ENCODE peak calls at places on chromosomes 16 and 17, in seven cellular contexts. N is activated CD4-positive, alpha-beta T cell treated with anti-CD3 and anti-CD28 coated beads, Interleukin-2, amount 50 U/mL, for 1 hour; J is choroid plexus epithelial cell; B is stomach; H is GM03348; L is AG04449; X is lung. S is an unnamed sample.

GRCh38 chr17:57864273-57864672 is 14.4 kb upstream of the MRPS23 start:
- DNase-seq in N (no peak), J (no peak), B (no peak), H (no peak), L (no peak), X (no peak), S (no peak)

GRCh38 chr17:12730931-12731521 is 58.3 kb upstream of the ARHGAP44 start:
- DNase-seq in N (no peak), J (peak; percentile 30), B (peak; percentile 88), H (peak; percentile 56), L (peak; percentile 46), X (peak; percentile 79), S (peak; percentile 99)

GRCh38 chr17:56172517-56172982 is 19.3 kb downstream of the ANKFN1 start:
- DNase-seq in N (no peak), J (no peak), B (no peak), H (no peak), L (no peak), X (peak; percentile 57), S (peak; percentile 38)

GRCh38 chr17:82400206-82400605 is 17.9 kb upstream of the HEXD start:
- DNase-seq in N (no peak), J (no peak), B (no peak), H (no peak), L (no peak), X (no peak), S (no peak)

GRCh38 chr17:46790216-46790615 is 28.3 kb downstream of the WNT3 start:
- DNase-seq in N (no peak), J (peak; percentile 36), B (no peak), H (no peak), L (no peak), X (no peak), S (no peak)

GRCh38 chr17:12463102-12463501 is 202.6 kb upstream of the MYOCD start:
- DNase-seq in N (no peak), J (peak; percentile 24), B (no peak), H (peak; percentile 33), L (peak; percentile 81), X (no peak), S (no peak)

GRCh38 chr16:55030944-55031343 is 100.3 kb downstream of the IRX5 start:
- DNase-seq in N (no peak), J (no peak), B (no peak), H (no peak), L (no peak), X (no peak), S (peak; percentile 77)

GRCh38 chr17:37138726-37139125 is 190.0 kb downstream of the AATF start:
- DNase-seq in N (no peak), J (no peak), B (no peak), H (no peak), L (no peak), X (no peak), S (no peak)